ENCODE peak calls at places on chromosomes 11 and 22, in seven cellular contexts. W is heart left ventricle; Q is GM12892; Y is activated T-cell treated with anti-CD3 and anti-CD28 coated beads for 1 hour; U is activated CD4-positive, alpha-beta T cell treated with anti-CD3 and anti-CD28 coated beads, Interleukin-2, amount 50 U/mL, for 48 hours; A is cardiac muscle cell; O is NCI-H2227 treated with DMSO at 0.1 percent for 48 hours. X is an unnamed sample.

GRCh38 chr22:19666663-19667593 is 47.4 kb upstream of the SEPTIN5 start:
- DNase-seq in W (no peak), Q (no peak), Y (no peak), U (no peak), A (peak), O (no peak), X (no peak)

GRCh38 chr11:9017773-9018172 is 14.0 kb upstream of the NRIP3 start:
- DNase-seq in W (peak), Q (no peak), Y (no peak), U (no peak), A (peak), O (no peak), X (no peak)

GRCh38 chr11:95230054-95231034 is 658 bp downstream of the SESN3 start:
- DNase-seq in W (peak), Q (no peak), Y (no peak), U (peak), A (peak), O (no peak), X (no peak)

GRCh38 chr22:17754233-17754925 is 19.9 kb downstream of the BID start:
- DNase-seq in W (peak), Q (no peak), Y (no peak), U (peak), A (no peak), O (no peak), X (no peak)

GRCh38 chr11:84552791-84553190 is 1074.4 kb downstream of the DLG2 start:
- DNase-seq in W (no peak), Q (no peak), Y (no peak), U (no peak), A (no peak), O (no peak), X (no peak)

GRCh38 chr11:125990244-125990643 is 44.4 kb downstream of the VSIG10L2 start:
- DNase-seq in W (peak), Q (no peak), Y (no peak), U (peak), A (peak), O (no peak), X (no peak)

GRCh38 chr22:19716041-19716828 is 1.9 kb downstream of the SEPTIN5 start:
- DNase-seq in W (peak), Q (no peak), Y (no peak), U (no peak), A (no peak), O (no peak), X (no peak)

GRCh38 chr22:44680481-44680894 is 21.5 kb upstream of the PRR5 start:
- DNase-seq in W (peak), Q (no peak), Y (no peak), U (no peak), A (no peak), O (no peak), X (no peak)

GRCh38 chr11:2466069-2466801 is 21.4 kb downstream of the KCNQ1 start:
- DNase-seq in W (no peak), Q (no peak), Y (no peak), U (no peak), A (no peak), O (no peak), X (no peak)

GRCh38 chr11:75625970-75626691 is 42.7 kb downstream of the MAP6 start:
- DNase-seq in W (no peak), Q (no peak), Y (no peak), U (no peak), A (peak), O (peak), X (no peak)

GRCh38 chr11:68461284-68461861 is 821 bp downstream of the PPP6R3 start:
- DNase-seq in W (no peak), Q (no peak), Y (no peak), U (no peak), A (peak), O (peak), X (no peak)

GRCh38 chr22:45518580-45518991 is 15.9 kb downstream of the FBLN1 start:
- DNase-seq in W (no peak), Q (no peak), Y (no peak), U (no peak), A (no peak), O (no peak), X (no peak)

GRCh38 chr11:122656073-122656630 is 630 bp downstream of the UBASH3B start:
- DNase-seq in W (peak), Q (peak), Y (peak), U (peak), A (peak), O (no peak), X (peak)

GRCh38 chr22:42933783-42934144 is 76.7 kb upstream of the ARFGAP3 start:
- DNase-seq in W (no peak), Q (no peak), Y (no peak), U (no peak), A (peak), O (no peak), X (no peak)

GRCh38 chr11:93521086-93521485 is 22.1 kb downstream of the SMCO4 start:
- DNase-seq in W (no peak), Q (no peak), Y (no peak), U (no peak), A (no peak), O (no peak), X (no peak)

GRCh38 chr11:14551380-14551779 is 31.2 kb upstream of the PSMA1 start:
- DNase-seq in W (no peak), Q (no peak), Y (no peak), U (no peak), A (no peak), O (no peak), X (no peak)

GRCh38 chr22:44776535-44777363 is 24.4 kb downstream of the ARHGAP8 start:
- DNase-seq in W (no peak), Q (no peak), Y (no peak), U (no peak), A (no peak), O (no peak), X (no peak)

GRCh38 chr22:49812838-49813237 is 14.8 kb downstream of the BRD1 start:
- DNase-seq in W (peak), Q (no peak), Y (no peak), U (no peak), A (peak), O (no peak), X (no peak)

GRCh38 chr22:24875862-24876506 is 70.0 kb downstream of the SGSM1 start:
- DNase-seq in W (no peak), Q (no peak), Y (no peak), U (peak), A (peak), O (no peak), X (no peak)

GRCh38 chr11:32420937-32421532 is 14.3 kb downstream of the WT1 start:
- DNase-seq in W (peak), Q (no peak), Y (no peak), U (no peak), A (peak), O (no peak), X (no peak)

GRCh38 chr11:82996966-82997606 is 74.6 kb downstream of the RAB30 start:
- DNase-seq in W (no peak), Q (peak), Y (no peak), U (peak), A (no peak), O (no peak), X (peak)

GRCh38 chr11:43687120-43687791 is 6.7 kb downstream of the HSD17B12 start:
- DNase-seq in W (peak), Q (no peak), Y (no peak), U (no peak), A (peak), O (no peak), X (no peak)

GRCh38 chr11:10522276-10522675 is 18.7 kb downstream of the RNF141 start:
- DNase-seq in W (no peak), Q (no peak), Y (no peak), U (no peak), A (no peak), O (no peak), X (no peak)

GRCh38 chr22:29319072-29319471 is 3.6 kb upstream of the RASL10A start:
- DNase-seq in W (no peak), Q (no peak), Y (no peak), U (no peak), A (no peak), O (no peak), X (no peak)

GRCh38 chr22:46678785-46679700 is 58.9 kb downstream of the GRAMD4 start:
- DNase-seq in W (no peak), Q (no peak), Y (no peak), U (no peak), A (no peak), O (no peak), X (no peak)

GRCh38 chr11:126257764-126258163 is 10.9 kb downstream of the SRPRA start:
- DNase-seq in W (no peak), Q (no peak), Y (no peak), U (no peak), A (peak), O (no peak), X (no peak)

GRCh38 chr11:108278546-108278945 is 55.7 kb downstream of the ATM start:
- DNase-seq in W (peak), Q (no peak), Y (no peak), U (no peak), A (peak), O (no peak), X (no peak)

GRCh38 chr11:12680246-12680939 is 6.2 kb downstream of the TEAD1 start:
- DNase-seq in W (peak), Q (no peak), Y (no peak), U (peak), A (peak), O (peak), X (no peak)

GRCh38 chr11:26088391-26088790 is 243.5 kb upstream of the ANO3 start:
- DNase-seq in W (no peak), Q (no peak), Y (no peak), U (no peak), A (no peak), O (no peak), X (no peak)

GRCh38 chr22:35797411-35797810 is 79.7 kb downstream of the APOL5 start:
- DNase-seq in W (no peak), Q (no peak), Y (no peak), U (no peak), A (no peak), O (no peak), X (no peak)

GRCh38 chr11:86638673-86639072 is 33.7 kb downstream of the ME3 start:
- DNase-seq in W (no peak), Q (no peak), Y (no peak), U (no peak), A (no peak), O (no peak), X (no peak)

GRCh38 chr11:118176400-118177134 is at the start of gene SCN2B:
- DNase-seq in W (no peak), Q (no peak), Y (no peak), U (no peak), A (peak), O (peak), X (no peak)

GRCh38 chr22:39598017-39598965 is 27.7 kb downstream of the CACNA1I start:
- DNase-seq in W (no peak), Q (no peak), Y (peak), U (peak), A (peak), O (no peak), X (peak)

X was measured in GM19239.